ENCODE peak calls at places on chromosome 3, in ten cellular contexts. V is H9; Z is epithelial cell of proximal tubule; I is progenitor cell of endocrine pancreas; R is Panc1; D is omental fat pad; X is lung microvascular endothelial cell; E is HCT116; J is NCI-H1048; P is central memory CD4-positive, alpha-beta T cell. C is an unnamed sample.

GRCh38 chr3:71360694-71361093 is 222.8 kb downstream of the FOXP1 start:
- DNase-seq in R (no peak), P (peak; percentile 13), D (no peak), V (no peak), I (no peak), E (no peak), X (no peak), J (no peak), Z (no peak), C (no peak)

GRCh38 chr3:124952456-124952855 is 17.9 kb upstream of the MUC13 start:
- DNase-seq in V (no peak), J (no peak), P (no peak), D (no peak), R (no peak), I (no peak), E (no peak), Z (no peak), X (no peak), C (no peak)

GRCh38 chr3:161644871-161645636 is 148.4 kb downstream of the OTOL1 start:
- DNase-seq in I (no peak), E (no peak), V (no peak), Z (no peak), J (no peak), X (no peak), D (no peak), R (no peak), P (no peak), C (no peak)

GRCh38 chr3:193053031-193053430 is 135.4 kb upstream of the MB21D2 start:
- DNase-seq in J (no peak), D (no peak), Z (no peak), P (no peak), X (no peak), R (no peak), V (no peak), I (no peak), E (no peak), C (no peak)

GRCh38 chr3:149527531-149528343 is 53.2 kb downstream of the TM4SF4 start:
- DNase-seq in J (no peak), Z (no peak), X (peak; percentile 83), R (no peak), V (no peak), P (no peak), I (no peak), E (no peak), D (no peak), C (no peak)

GRCh38 chr3:46006646-46007045 is 11.0 kb upstream of the FYCO1 start:
- DNase-seq in Z (no peak), D (no peak), P (no peak), E (no peak), I (no peak), V (no peak), J (no peak), X (no peak), R (no peak), C (no peak)

GRCh38 chr3:46844851-46845250 is 18.4 kb downstream of the MYL3 start:
- DNase-seq in R (no peak), X (no peak), D (no peak), J (no peak), P (no peak), E (no peak), V (no peak), I (no peak), Z (no peak), C (no peak)

GRCh38 chr3:11508346-11509174 is 135.2 kb downstream of the VGLL4 start:
- DNase-seq in D (no peak), V (no peak), R (no peak), I (no peak), E (no peak), X (no peak), J (no peak), Z (no peak), P (no peak), C (no peak)

GRCh38 chr3:115918900-115919299 is 295.6 kb downstream of the GAP43 start:
- DNase-seq in I (no peak), X (no peak), P (no peak), J (no peak), D (no peak), R (no peak), Z (no peak), V (no peak), E (no peak), C (no peak)

GRCh38 chr3:9153763-9154601 is 95.5 kb downstream of the SRGAP3 start:
- DNase-seq in X (no peak), Z (no peak), E (no peak), P (no peak), D (no peak), I (no peak), V (peak; percentile 56), J (no peak), R (no peak), C (no peak)

GRCh38 chr3:88149516-88150362 is at the start of gene C3orf38:
- DNase-seq in Z (peak; percentile 68), P (peak; percentile 87), I (peak; percentile 60), D (peak; percentile 67), J (peak; percentile 70), V (peak; percentile 90), R (peak; percentile 67), X (peak; percentile 85), E (peak; percentile 90), C (peak; percentile 63)

GRCh38 chr3:192409203-192409837 is 318.0 kb downstream of the FGF12 start:
- DNase-seq in X (peak; percentile 62), Z (no peak), P (no peak), E (no peak), R (no peak), V (peak; percentile 76), I (peak; percentile 51), D (no peak), J (no peak), C (no peak)

GRCh38 chr3:15665510-15666150 is 64.1 kb downstream of the BTD start:
- DNase-seq in D (no peak), R (no peak), Z (no peak), V (no peak), P (no peak), I (no peak), X (no peak), E (no peak), J (no peak), C (no peak)

C was measured in NCI-H1436.